ENCODE peak calls at places on chromosomes 16 and 17, in eight cellular contexts. L is upper lobe of right lung, Y is WERI-Rb-1, B is testis, I is astrocyte of the cerebellum, S is PC-9, N is OCI-LY7, R is mucosa of descending colon. O is an unnamed sample.

GRCh38 chr17:46160169-46160568 is 33.1 kb downstream of the KANSL1 start:
- DNase-seq in L (no peak), Y (no peak), B (no peak), I (no peak), S (no peak), N (no peak), R (no peak), O (no peak)

GRCh38 chr17:38602453-38602852 is 3.3 kb downstream of the SRCIN1 start:
- DNase-seq in L (no peak), Y (no peak), B (no peak), I (no peak), S (no peak), N (no peak), R (no peak), O (no peak)

GRCh38 chr16:87608400-87608985 is 6.2 kb downstream of the JPH3 start:
- DNase-seq in L (peak; percentile 77), Y (no peak), B (peak; percentile 73), I (peak; percentile 29), S (peak; percentile 60), N (peak; percentile 23), R (peak; percentile 66), O (peak; percentile 24)

GRCh38 chr17:51797150-51797549 is 361.4 kb downstream of the CA10 start:
- DNase-seq in L (no peak), Y (no peak), B (no peak), I (no peak), S (no peak), N (no peak), R (no peak), O (no peak)

GRCh38 chr16:83953796-83954576 is 946 bp downstream of the OSGIN1 start:
- DNase-seq in L (no peak), Y (no peak), B (peak; percentile 48), I (no peak), S (peak; percentile 27), N (peak; percentile 49), R (no peak), O (peak; percentile 32)

GRCh38 chr16:88421301-88421700 is 31.8 kb upstream of the ZFPM1 start:
- DNase-seq in L (no peak), Y (no peak), B (no peak), I (no peak), S (no peak), N (no peak), R (no peak), O (no peak)

GRCh38 chr17:44556114-44556853 is 1.0 kb upstream of the FZD2 start:
- DNase-seq in L (no peak), Y (peak; percentile 37), B (peak; percentile 63), I (no peak), S (no peak), N (peak; percentile 85), R (no peak), O (peak; percentile 59)

GRCh38 chr16:85398688-85399582 is 214.2 kb upstream of the GSE1 start:
- DNase-seq in L (no peak), Y (no peak), B (no peak), I (no peak), S (no peak), N (no peak), R (no peak), O (no peak)

GRCh38 chr16:13811834-13812233 is 108.1 kb upstream of the ERCC4 start:
- DNase-seq in L (no peak), Y (no peak), B (no peak), I (no peak), S (no peak), N (no peak), R (no peak), O (no peak)

GRCh38 chr16:84303023-84303422 is 8.3 kb downstream of the WFDC1 start:
- DNase-seq in L (no peak), Y (no peak), B (no peak), I (no peak), S (no peak), N (no peak), R (no peak), O (no peak)

GRCh38 chr17:27513849-27514248 is 57.6 kb downstream of the KSR1 start:
- DNase-seq in L (no peak), Y (no peak), B (no peak), I (no peak), S (no peak), N (no peak), R (no peak), O (no peak)

GRCh38 chr17:20315821-20316220 is 151.5 kb downstream of the LGALS9B start:
- DNase-seq in L (no peak), Y (no peak), B (no peak), I (no peak), S (no peak), N (no peak), R (no peak), O (no peak)

GRCh38 chr16:49550666-49551065 is 177.1 kb downstream of the C16orf78 start:
- DNase-seq in L (no peak), Y (no peak), B (no peak), I (no peak), S (no peak), N (no peak), R (no peak), O (no peak)

DNA sequence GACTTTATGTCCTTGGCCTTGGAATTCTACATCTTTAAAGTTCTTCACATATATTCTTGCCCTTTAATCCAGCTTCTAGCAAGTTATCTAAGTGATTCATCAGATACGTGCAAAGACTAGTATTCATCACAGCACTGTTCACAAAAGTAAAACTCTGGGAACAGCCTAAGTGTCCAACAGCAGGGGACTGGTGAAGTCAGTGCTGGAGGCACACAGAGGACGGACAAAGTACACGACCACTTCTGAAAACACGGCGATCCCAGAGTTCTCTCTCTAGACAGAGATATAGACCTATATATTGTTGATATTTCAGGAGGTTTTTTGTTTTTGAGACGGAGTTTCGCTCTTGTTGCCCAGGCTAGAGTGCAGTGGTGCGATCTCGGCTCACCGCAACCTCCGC is 12.8 kb downstream of the CTRB1 start:
- DNase-seq in L (no peak), Y (no peak), B (no peak), I (no peak), S (no peak), N (no peak), R (no peak), O (no peak)
- H3K4me3 ChIP-seq in L (no peak overlapping the region), Y (no peak overlapping the region), B (no peak overlapping the region), I (no peak overlapping the region), S (no peak overlapping the region), N (no peak overlapping the region), R (no peak overlapping the region), O (no peak overlapping the region)

GRCh38 chr17:74806334-74806733 is 30.2 kb upstream of the NAT9 start:
- DNase-seq in L (no peak), Y (no peak), B (no peak), I (no peak), S (no peak), N (no peak), R (no peak), O (no peak)

GRCh38 chr17:74804683-74805082 is 28.5 kb upstream of the NAT9 start:
- DNase-seq in L (no peak), Y (no peak), B (no peak), I (no peak), S (no peak), N (no peak), R (no peak), O (no peak)

GRCh38 chr17:74807376-74807775 is 31.2 kb upstream of the NAT9 start:
- DNase-seq in L (no peak), Y (no peak), B (no peak), I (no peak), S (no peak), N (no peak), R (no peak), O (no peak)

GRCh38 chr17:74803971-74804370 is 27.8 kb upstream of the NAT9 start:
- DNase-seq in L (no peak), Y (no peak), B (no peak), I (no peak), S (no peak), N (no peak), R (no peak), O (no peak)

GRCh38 chr17:74805543-74805991 is 29.4 kb upstream of the NAT9 start:
- DNase-seq in L (no peak), Y (no peak), B (peak; percentile 20), I (no peak), S (no peak), N (no peak), R (no peak), O (no peak)
- TF ChIP-seq CTCF in L (no peak), Y (no peak), B (no peak), I (no peak), S (no peak), N (no peak), R (no peak), O (no peak)

GRCh38 chr17:77180503-77181330 is 39.9 kb downstream of the SEC14L1 start:
- DNase-seq in L (no peak), Y (no peak), B (peak; percentile 40), I (no peak), S (no peak), N (no peak), R (no peak), O (no peak)

GRCh38 chr17:77182205-77182604 is 41.4 kb downstream of the SEC14L1 start:
- DNase-seq in L (no peak), Y (no peak), B (no peak), I (no peak), S (no peak), N (peak; percentile 26), R (no peak), O (peak; percentile 21)

GRCh38 chr17:77184474-77184873 is 43.7 kb downstream of the SEC14L1 start:
- DNase-seq in L (no peak), Y (no peak), B (no peak), I (no peak), S (no peak), N (no peak), R (no peak), O (no peak)

GRCh38 chr17:77185137-77185536 is 44.4 kb downstream of the SEC14L1 start:
- DNase-seq in L (no peak), Y (no peak), B (peak; percentile 48), I (no peak), S (no peak), N (no peak), R (no peak), O (no peak)

GRCh38 chr17:77182773-77183172 is 42.0 kb downstream of the SEC14L1 start:
- DNase-seq in L (no peak), Y (no peak), B (no peak), I (no peak), S (no peak), N (no peak), R (no peak), O (no peak)
- H3K4me3 ChIP-seq in L (no peak overlapping the region), Y (no peak overlapping the region), B (no peak overlapping the region), I (no peak overlapping the region), S (no peak overlapping the region), N (peak overlapping the region; percentile 25), R (no peak overlapping the region), O (no peak overlapping the region)

GRCh38 chr16:89453662-89454321 is 36.6 kb downstream of the ANKRD11 start:
- DNase-seq in L (no peak), Y (no peak), B (no peak), I (no peak), S (peak; percentile 12), N (no peak), R (peak; percentile 49), O (no peak)
- TF ChIP-seq CTCF in L (peak; percentile 36), Y (peak; percentile 16), B (no peak), I (peak; percentile 40), S (no peak), N (peak; percentile 47), R (peak; percentile 13), O (no peak)